ENCODE peak calls at places on chromosomes 12 and 14, in seven cellular contexts. E, I, D, N, Z, C and R are unnamed samples.

GRCh38 chr14:42541535-42542001 is 934.9 kb downstream of the LRFN5 start:
- DNase-seq in E (no peak), I (no peak), D (no peak), N (peak; percentile 54), Z (no peak), C (no peak), R (no peak)

GRCh38 chr14:60106341-60106740 is 14.6 kb downstream of the PCNX4 start:
- DNase-seq in E (no peak), I (no peak), D (no peak), N (no peak), Z (no peak), C (peak; percentile 35), R (no peak)

GRCh38 chr14:99168330-99168729 is 103.7 kb downstream of the BCL11B start:
- DNase-seq in E (no peak), I (no peak), D (no peak), N (no peak), Z (no peak), C (no peak), R (no peak)

GRCh38 chr12:77796775-77797174 is 33.9 kb upstream of the NAV3 start:
- DNase-seq in E (no peak), I (no peak), D (no peak), N (peak; percentile 70), Z (no peak), C (no peak), R (no peak)

GRCh38 chr12:90585640-90586304 is 369.2 kb downstream of the CCER1 start:
- DNase-seq in E (no peak), I (no peak), D (no peak), N (no peak), Z (no peak), C (no peak), R (no peak)

GRCh38 chr14:35292770-35293561 is 784 bp downstream of the PSMA6 start:
- DNase-seq in E (no peak), I (no peak), D (no peak), N (no peak), Z (no peak), C (no peak), R (no peak)

GRCh38 chr12:43742106-43742505 is 16.5 kb downstream of the PUS7L start:
- DNase-seq in E (no peak), I (no peak), D (peak; percentile 39), N (peak; percentile 84), Z (no peak), C (no peak), R (no peak)

GRCh38 chr12:122023339-122024131 is 1.9 kb downstream of the BCL7A start:
- DNase-seq in E (peak; percentile 42), I (peak; percentile 87), D (no peak), N (peak; percentile 92), Z (peak; percentile 50), C (peak; percentile 66), R (no peak)

GRCh38 chr12:62933220-62933870 is 1.6 kb downstream of the PPM1H start:
- DNase-seq in E (no peak), I (peak; percentile 16), D (no peak), N (peak; percentile 73), Z (peak; percentile 90), C (peak; percentile 31), R (no peak)

GRCh38 chr12:94418517-94418916 is 41.1 kb downstream of the CEP83 start:
- DNase-seq in E (no peak), I (no peak), D (no peak), N (no peak), Z (no peak), C (no peak), R (no peak)

GRCh38 chr12:53389702-53390101 is 9.7 kb downstream of the SP1 start:
- DNase-seq in E (no peak), I (no peak), D (no peak), N (no peak), Z (no peak), C (no peak), R (no peak)

GRCh38 chr14:57831981-57832380 is 33.9 kb downstream of the SLC35F4 start:
- DNase-seq in E (no peak), I (no peak), D (no peak), N (no peak), Z (peak; percentile 74), C (peak; percentile 18), R (no peak)

GRCh38 chr14:42110167-42110566 is 503.5 kb downstream of the LRFN5 start:
- DNase-seq in E (no peak), I (peak; percentile 1), D (no peak), N (peak; percentile 85), Z (peak; percentile 60), C (no peak), R (peak; percentile 43)

GRCh38 chr12:121523741-121524140 is 57.1 kb downstream of the KDM2B start:
- DNase-seq in E (no peak), I (no peak), D (no peak), N (no peak), Z (no peak), C (no peak), R (no peak)

GRCh38 chr14:26719514-26719913 is 121.7 kb upstream of the NOVA1 start:
- DNase-seq in E (no peak), I (no peak), D (peak; percentile 42), N (peak; percentile 86), Z (no peak), C (no peak), R (no peak)

GRCh38 chr12:4910502-4911315 is 1.0 kb downstream of the KCNA1 start:
- DNase-seq in E (no peak), I (peak; percentile 29), D (no peak), N (no peak), Z (peak; percentile 39), C (no peak), R (peak; percentile 14)

GRCh38 chr12:131194166-131194565 is 240.5 kb downstream of the ADGRD1 start:
- DNase-seq in E (peak; percentile 24), I (peak; percentile 47), D (no peak), N (no peak), Z (no peak), C (no peak), R (no peak)

GRCh38 chr14:54133896-54134295 is 177.3 kb upstream of the BMP4 start:
- DNase-seq in E (no peak), I (no peak), D (peak; percentile 62), N (peak; percentile 93), Z (no peak), C (peak; percentile 75), R (no peak)

GRCh38 chr12:96302706-96303310 is 97.4 kb downstream of the CDK17 start:
- DNase-seq in E (no peak), I (no peak), D (no peak), N (no peak), Z (no peak), C (no peak), R (no peak)
- H3K9me2 ChIP-seq in E (peaks cover 3% of the 10 kb centered on the region), I (no peaks in the 10 kb centered on the region), D (no peaks in the 10 kb centered on the region), N (no peaks in the 10 kb centered on the region), Z (no peaks in the 10 kb centered on the region), C (no peaks in the 10 kb centered on the region), R (no peaks in the 10 kb centered on the region)

DNA sequence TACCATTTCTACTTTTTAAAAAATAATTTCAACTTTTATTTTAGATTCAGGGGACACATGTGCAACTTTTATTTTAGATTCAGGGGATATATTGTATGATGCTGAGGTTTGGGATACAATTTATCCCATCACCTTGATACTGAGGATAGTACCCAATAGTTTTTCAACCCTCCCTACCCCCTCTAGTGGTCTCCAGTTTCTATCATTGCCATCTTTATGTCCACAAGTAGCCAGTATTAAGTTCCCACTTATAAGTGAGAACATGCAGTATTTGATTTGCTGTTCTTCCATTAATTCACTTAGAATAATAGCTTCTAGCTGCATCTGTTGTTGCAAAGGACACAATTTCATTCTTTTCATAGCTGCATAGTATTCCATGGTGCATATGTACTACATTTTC is 162.5 kb downstream of the ANKS1B start:
- DNase-seq in E (no peak), I (no peak), D (no peak), N (no peak), Z (peak; percentile 25), C (no peak), R (no peak)
- TF ChIP-seq CTCF in E (peak; percentile 18), I (no peak), D (no peak), N (peak; percentile 34), Z (peak; percentile 48), C (no peak), R (no peak)

DNA sequence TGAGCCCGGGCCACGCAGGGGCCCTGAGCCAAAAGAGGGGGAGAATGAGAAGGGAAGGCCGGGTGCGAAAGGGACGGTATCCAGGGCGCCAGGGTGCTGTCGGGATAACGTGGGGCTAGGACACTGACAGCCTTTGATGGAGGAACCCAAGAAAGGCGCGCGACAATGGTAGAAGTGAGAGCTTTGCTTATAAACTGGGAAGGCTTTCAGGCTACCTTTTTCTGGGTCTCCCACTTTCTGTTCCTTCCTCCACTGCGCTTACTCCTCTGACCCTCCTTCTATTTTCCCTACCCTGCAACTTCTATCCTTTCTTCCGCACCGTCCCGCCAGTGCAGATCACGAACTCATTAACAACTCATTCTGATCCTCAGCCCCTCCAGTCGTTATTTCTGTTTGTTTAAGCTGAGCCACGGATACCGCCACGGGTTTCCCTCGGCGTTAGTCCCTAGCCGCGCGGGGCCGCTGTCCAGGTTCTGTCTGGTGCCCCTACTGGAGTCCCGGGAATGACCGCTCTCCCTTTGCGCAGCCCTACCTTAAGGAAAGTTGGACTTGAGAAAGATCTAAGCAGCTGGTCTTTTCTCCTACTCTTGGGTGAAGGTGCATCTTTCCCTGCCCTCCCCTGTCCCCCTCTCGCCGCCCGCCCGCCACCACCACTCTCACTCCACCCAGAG is 3.0 kb downstream of the SSTR1 start:
- DNase-seq in E (no peak), I (no peak), D (no peak), N (no peak), Z (peak; percentile 63), C (peak; percentile 71), R (no peak)
- H3K27me3 ChIP-seq in E (no peaks in the 10 kb centered on the region), I (peaks cover 17% of the 10 kb centered on the region), D (no peaks in the 10 kb centered on the region), N (peaks cover 51% of the 10 kb centered on the region), Z (peaks cover 100% of the 10 kb centered on the region), C (peaks cover 49% of the 10 kb centered on the region), R (no peaks in the 10 kb centered on the region)

GRCh38 chr12:45669093-45669492 is 60.4 kb upstream of the ARID2 start:
- DNase-seq in E (no peak), I (no peak), D (no peak), N (no peak), Z (no peak), C (no peak), R (peak; percentile 89)
- H3K9me2 ChIP-seq in E (no peaks in the 10 kb centered on the region), I (no peaks in the 10 kb centered on the region), D (no peaks in the 10 kb centered on the region), N (no peaks in the 10 kb centered on the region), Z (no peaks in the 10 kb centered on the region), C (no peaks in the 10 kb centered on the region), R (no peaks in the 10 kb centered on the region)

GRCh38 chr14:101634453-101635237 is 73.3 kb downstream of the DIO3 start:
- DNase-seq in E (no peak), I (no peak), D (no peak), N (no peak), Z (no peak), C (no peak), R (no peak)
- TF ChIP-seq CTCF in E (no peak), I (no peak), D (no peak), N (no peak), Z (no peak), C (no peak), R (no peak)

GRCh38 chr14:76376001-76376404 is at the start of gene ESRRB:
- DNase-seq in E (peak; percentile 65), I (peak; percentile 54), D (no peak), N (no peak), Z (peak; percentile 84), C (peak; percentile 13), R (no peak)

GRCh38 chr14:76376878-76377523 is 1.1 kb downstream of the ESRRB start:
- DNase-seq in E (no peak), I (peak; percentile 40), D (no peak), N (no peak), Z (no peak), C (no peak), R (no peak)

GRCh38 chr14:76376409-76376877 is 506 bp downstream of the ESRRB start:
- DNase-seq in E (no peak), I (no peak), D (no peak), N (no peak), Z (no peak), C (no peak), R (no peak)

GRCh38 chr14:76373456-76373855 is 2.5 kb upstream of the ESRRB start:
- DNase-seq in E (no peak), I (no peak), D (no peak), N (no peak), Z (peak; percentile 50), C (no peak), R (no peak)

GRCh38 chr14:76375484-76375883 is 453 bp upstream of the ESRRB start:
- DNase-seq in E (peak; percentile 12), I (no peak), D (no peak), N (no peak), Z (no peak), C (no peak), R (no peak)
- H3K27me3 ChIP-seq in E (peaks cover 20% of the 10 kb centered on the region), I (peaks cover 85% of the 10 kb centered on the region), D (peaks cover 98% of the 10 kb centered on the region), N (peaks cover 97% of the 10 kb centered on the region), Z (peaks cover 65% of the 10 kb centered on the region), C (peaks cover 83% of the 10 kb centered on the region), R (peaks cover 23% of the 10 kb centered on the region)